ENCODE peak calls at places on chromosomes 6 and 20, in six cellular contexts. One of them, this sample, is unnamed.

GRCh38 chr20:47481330-47482216 is 20.1 kb upstream of the NCOA3 start:
- DNase-seq in nephron progenitor cell: no peak
- DNase-seq in memory B cell: no peak
- DNase-seq in stimulated activated CD8-positive, alpha-beta memory T cell treated with anti-CD3 and anti-CD28 coated beads, Interleukin-2, amount 100 ng/mL, for 48 hours: no peak
- DNase-seq in astrocyte of the hippocampus: no peak
- DNase-seq in non-pigmented ciliary epithelial cell: no peak
- DNase-seq in this sample: no peak

GRCh38 chr6:27188206-27188884 is 59.2 kb upstream of the PRSS16 start:
- DNase-seq in nephron progenitor cell: peak; percentile 65
- DNase-seq in memory B cell: no peak
- DNase-seq in stimulated activated CD8-positive, alpha-beta memory T cell treated with anti-CD3 and anti-CD28 coated beads, Interleukin-2, amount 100 ng/mL, for 48 hours: no peak
- DNase-seq in astrocyte of the hippocampus: peak; percentile 82
- DNase-seq in non-pigmented ciliary epithelial cell: no peak
- DNase-seq in this sample: no peak

GRCh38 chr20:742156-742555 is 26.1 kb downstream of the SLC52A3 start:
- DNase-seq in nephron progenitor cell: no peak
- DNase-seq in memory B cell: no peak
- DNase-seq in stimulated activated CD8-positive, alpha-beta memory T cell treated with anti-CD3 and anti-CD28 coated beads, Interleukin-2, amount 100 ng/mL, for 48 hours: no peak
- DNase-seq in astrocyte of the hippocampus: no peak
- DNase-seq in non-pigmented ciliary epithelial cell: no peak
- DNase-seq in this sample: no peak

GRCh38 chr6:148980234-148980633 is 233.4 kb downstream of the UST start:
- DNase-seq in nephron progenitor cell: no peak
- DNase-seq in memory B cell: no peak
- DNase-seq in stimulated activated CD8-positive, alpha-beta memory T cell treated with anti-CD3 and anti-CD28 coated beads, Interleukin-2, amount 100 ng/mL, for 48 hours: no peak
- DNase-seq in astrocyte of the hippocampus: peak; percentile 61
- DNase-seq in non-pigmented ciliary epithelial cell: no peak
- DNase-seq in this sample: peak; percentile 24

GRCh38 chr20:20695250-20695816 is 17.1 kb downstream of the RALGAPA2 start:
- DNase-seq in nephron progenitor cell: no peak
- DNase-seq in memory B cell: no peak
- DNase-seq in stimulated activated CD8-positive, alpha-beta memory T cell treated with anti-CD3 and anti-CD28 coated beads, Interleukin-2, amount 100 ng/mL, for 48 hours: no peak
- DNase-seq in astrocyte of the hippocampus: no peak
- DNase-seq in non-pigmented ciliary epithelial cell: no peak
- DNase-seq in this sample: no peak

GRCh38 chr6:40706222-40706621 is 119.1 kb upstream of the LRFN2 start:
- DNase-seq in nephron progenitor cell: no peak
- DNase-seq in memory B cell: no peak
- DNase-seq in stimulated activated CD8-positive, alpha-beta memory T cell treated with anti-CD3 and anti-CD28 coated beads, Interleukin-2, amount 100 ng/mL, for 48 hours: no peak
- DNase-seq in astrocyte of the hippocampus: no peak
- DNase-seq in non-pigmented ciliary epithelial cell: no peak
- DNase-seq in this sample: no peak

GRCh38 chr20:1038205-1038604 is 36.1 kb upstream of the RSPO4 start:
- DNase-seq in nephron progenitor cell: no peak
- DNase-seq in memory B cell: no peak
- DNase-seq in stimulated activated CD8-positive, alpha-beta memory T cell treated with anti-CD3 and anti-CD28 coated beads, Interleukin-2, amount 100 ng/mL, for 48 hours: no peak
- DNase-seq in astrocyte of the hippocampus: no peak
- DNase-seq in non-pigmented ciliary epithelial cell: no peak
- DNase-seq in this sample: no peak

GRCh38 chr20:57220187-57221165 is 46.0 kb downstream of the BMP7 start:
- DNase-seq in nephron progenitor cell: no peak
- DNase-seq in memory B cell: no peak
- DNase-seq in stimulated activated CD8-positive, alpha-beta memory T cell treated with anti-CD3 and anti-CD28 coated beads, Interleukin-2, amount 100 ng/mL, for 48 hours: no peak
- DNase-seq in astrocyte of the hippocampus: no peak
- DNase-seq in non-pigmented ciliary epithelial cell: no peak
- DNase-seq in this sample: no peak

GRCh38 chr6:167745660-167746376 is 80.9 kb upstream of the AFDN start:
- DNase-seq in nephron progenitor cell: no peak
- DNase-seq in memory B cell: no peak
- DNase-seq in stimulated activated CD8-positive, alpha-beta memory T cell treated with anti-CD3 and anti-CD28 coated beads, Interleukin-2, amount 100 ng/mL, for 48 hours: no peak
- DNase-seq in astrocyte of the hippocampus: no peak
- DNase-seq in non-pigmented ciliary epithelial cell: no peak
- DNase-seq in this sample: no peak

This sample was measured in retinal pigment epithelial cell.